ENCODE peak calls at places on chromosomes 16 and 17, in seven cellular contexts. S is stimulated activated CD4-positive, alpha-beta T cell treated with anti-CD3 and anti-CD28 coated beads, TNF-alpha, amount 100 ng/mL, for 4 hours; K is NCI-H1105; J is non-pigmented ciliary epithelial cell; Z is RWPE1; I is pancreas; H is caudate nucleus. W is an unnamed sample.

GRCh38 chr17:80840011-80840410 is 151.6 kb upstream of the CHMP6 start:
- DNase-seq in S (no peak), K (no peak), J (no peak), Z (no peak), I (no peak), H (no peak), W (no peak)

GRCh38 chr17:2347805-2348685 is 10.7 kb downstream of the SGSM2 start:
- DNase-seq in S (no peak), K (peak), J (peak), Z (peak), I (no peak), H (peak), W (no peak)

GRCh38 chr16:84612686-84613085 is 5.2 kb downstream of the COTL1 start:
- DNase-seq in S (no peak), K (no peak), J (no peak), Z (no peak), I (no peak), H (no peak), W (no peak)

GRCh38 chr16:12793120-12793889 is 10.4 kb downstream of the CPPED1 start:
- DNase-seq in S (no peak), K (no peak), J (no peak), Z (no peak), I (no peak), H (no peak), W (no peak)

GRCh38 chr16:85443116-85443515 is 170.0 kb upstream of the GSE1 start:
- DNase-seq in S (no peak), K (no peak), J (no peak), Z (no peak), I (no peak), H (no peak), W (no peak)

GRCh38 chr17:82239401-82239925 is 10.6 kb downstream of the SLC16A3 start:
- DNase-seq in S (no peak), K (no peak), J (no peak), Z (no peak), I (no peak), H (no peak), W (no peak)

GRCh38 chr17:36602030-36602737 is 801 bp downstream of the MRM1 start:
- DNase-seq in S (no peak), K (no peak), J (no peak), Z (no peak), I (no peak), H (peak), W (peak)

GRCh38 chr16:31707743-31708335 is 165.8 kb upstream of the ZNF267 start:
- DNase-seq in S (no peak), K (no peak), J (no peak), Z (no peak), I (no peak), H (no peak), W (peak)

GRCh38 chr17:17750881-17751280 is 69.6 kb downstream of the RAI1 start:
- DNase-seq in S (no peak), K (no peak), J (no peak), Z (no peak), I (no peak), H (no peak), W (peak)

GRCh38 chr17:50920041-50920410 is 53.9 kb upstream of the TOB1 start:
- DNase-seq in S (no peak), K (no peak), J (no peak), Z (no peak), I (no peak), H (no peak), W (no peak)

GRCh38 chr16:6016530-6017184 is 919.1 kb upstream of the EEF2KMT start:
- DNase-seq in S (no peak), K (no peak), J (peak), Z (peak), I (no peak), H (no peak), W (peak)

GRCh38 chr16:27444470-27444869 is 42.5 kb downstream of the IL21R start:
- DNase-seq in S (no peak), K (no peak), J (no peak), Z (no peak), I (no peak), H (no peak), W (no peak)

GRCh38 chr17:2337152-2337810 is at the start of gene SGSM2:
- DNase-seq in S (peak), K (peak), J (no peak), Z (peak), I (peak), H (peak), W (peak)

GRCh38 chr16:10558746-10559641 is 21.4 kb downstream of the EMP2 start:
- DNase-seq in S (no peak), K (no peak), J (no peak), Z (no peak), I (peak), H (peak), W (no peak)

GRCh38 chr17:7029659-7030058 is 6.2 kb upstream of the SLC16A13 start:
- DNase-seq in S (no peak), K (no peak), J (no peak), Z (no peak), I (no peak), H (no peak), W (no peak)

GRCh38 chr16:57407521-57408353 is 3.2 kb downstream of the CCL17 start:
- DNase-seq in S (no peak), K (no peak), J (no peak), Z (no peak), I (no peak), H (no peak), W (no peak)

GRCh38 chr16:56670640-56670934 is 973 bp downstream of the MT1H start:
- DNase-seq in S (no peak), K (no peak), J (no peak), Z (no peak), I (no peak), H (no peak), W (no peak)

GRCh38 chr16:79874391-79874790 is 273.9 kb upstream of the MAF start:
- DNase-seq in S (no peak), K (no peak), J (no peak), Z (no peak), I (no peak), H (no peak), W (no peak)

GRCh38 chr17:17028878-17029535 is 13.2 kb upstream of the MPRIP start:
- DNase-seq in S (no peak), K (no peak), J (no peak), Z (no peak), I (no peak), H (no peak), W (no peak)

GRCh38 chr17:5797447-5797846 is 213.1 kb upstream of the NLRP1 start:
- DNase-seq in S (no peak), K (no peak), J (no peak), Z (no peak), I (no peak), H (no peak), W (no peak)

GRCh38 chr16:58306327-58306726 is 11.5 kb upstream of the PRSS54 start:
- DNase-seq in S (no peak), K (no peak), J (peak), Z (no peak), I (no peak), H (no peak), W (peak)

GRCh38 chr17:1625053-1625452 is 3.6 kb downstream of the SLC43A2 start:
- DNase-seq in S (no peak), K (no peak), J (no peak), Z (no peak), I (no peak), H (no peak), W (peak)

GRCh38 chr16:3065742-3066439 is 451 bp downstream of the IL32 start:
- DNase-seq in S (no peak), K (no peak), J (no peak), Z (no peak), I (no peak), H (no peak), W (no peak)

GRCh38 chr17:62760059-62760887 is 47.8 kb downstream of the MARCHF10 start:
- DNase-seq in S (no peak), K (no peak), J (no peak), Z (no peak), I (no peak), H (no peak), W (no peak)

GRCh38 chr17:67568961-67569360 is 148.8 kb upstream of the NOL11 start:
- DNase-seq in S (no peak), K (no peak), J (no peak), Z (no peak), I (no peak), H (no peak), W (no peak)